ENCODE peak calls at places on chromosome 5, in four cellular contexts. D, U, X and B are unnamed samples.

GRCh38 chr5:1323803-1324173 is 21.1 kb downstream of the CLPTM1L start:
- DNase-seq in D (no peak), U (no peak), X (no peak), B (no peak)

GRCh38 chr5:138725885-138726457 is 27.3 kb upstream of the CTNNA1 start:
- DNase-seq in D (no peak), U (no peak), X (no peak), B (no peak)

GRCh38 chr5:163498886-163499285 is 6.5 kb upstream of the MAT2B start:
- DNase-seq in D (no peak), U (peak), X (no peak), B (no peak)

GRCh38 chr5:161548472-161549094 is 2.1 kb upstream of the GABRB2 start:
- DNase-seq in D (no peak), U (no peak), X (no peak), B (no peak)

GRCh38 chr5:76714771-76715483 is 999 bp upstream of the F2R start:
- DNase-seq in D (no peak), U (no peak), X (no peak), B (no peak)

GRCh38 chr5:148418511-148418910 is 34.8 kb downstream of the FBXO38 start:
- DNase-seq in D (no peak), U (no peak), X (no peak), B (no peak)

GRCh38 chr5:100722657-100723056 is 180.4 kb downstream of the ST8SIA4 start:
- DNase-seq in D (no peak), U (no peak), X (no peak), B (no peak)

GRCh38 chr5:101605700-101606099 is 690.4 kb downstream of the SLCO4C1 start:
- DNase-seq in D (no peak), U (no peak), X (no peak), B (no peak)

GRCh38 chr5:32645246-32645645 is 59.9 kb downstream of the SUB1 start:
- DNase-seq in D (no peak), U (no peak), X (no peak), B (no peak)

GRCh38 chr5:58967597-58968281 is 384.9 kb downstream of the RAB3C start:
- DNase-seq in D (no peak), U (no peak), X (no peak), B (no peak)

GRCh38 chr5:58963361-58963760 is 380.5 kb downstream of the RAB3C start:
- DNase-seq in D (no peak), U (no peak), X (peak), B (no peak)

GRCh38 chr5:58968350-58968749 is 385.5 kb downstream of the RAB3C start:
- DNase-seq in D (no peak), U (no peak), X (no peak), B (no peak)

GRCh38 chr5:58963821-58964220 is 380.9 kb downstream of the RAB3C start:
- DNase-seq in D (no peak), U (no peak), X (peak), B (no peak)

DNA sequence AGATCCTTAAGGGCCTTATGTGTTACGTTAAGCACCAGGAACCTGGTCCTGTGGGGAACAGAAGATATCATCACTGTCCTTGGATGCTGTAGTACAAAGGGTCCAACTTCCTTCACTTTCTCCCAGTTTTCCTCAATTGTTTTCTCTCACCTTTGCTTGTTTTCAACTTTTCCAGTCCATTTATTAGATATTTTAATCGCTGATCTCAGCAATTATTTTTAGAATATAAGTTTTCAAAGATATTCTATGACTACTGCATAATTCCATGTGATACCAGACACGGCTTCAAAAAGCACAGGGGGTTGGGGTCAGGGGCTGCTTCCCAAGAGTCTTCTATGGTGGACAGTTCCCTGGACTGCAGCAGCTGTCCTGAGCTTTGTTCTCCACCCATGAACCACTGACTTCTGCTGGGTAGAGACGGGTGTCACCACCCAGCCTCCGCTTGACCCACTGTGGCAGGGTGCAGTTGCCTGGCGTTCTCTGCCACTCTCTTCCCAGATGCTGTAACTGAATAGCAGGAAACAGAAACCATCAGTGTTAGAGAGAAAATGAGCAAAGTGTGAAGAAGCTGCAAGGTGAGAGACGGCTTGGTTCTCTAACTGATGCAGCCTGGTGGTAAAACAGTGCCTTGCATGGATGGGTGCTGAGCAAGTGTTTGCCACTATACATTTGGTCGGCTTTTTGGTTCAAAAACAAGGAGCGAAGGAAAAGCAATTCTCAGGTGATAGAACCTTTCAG is 383.0 kb downstream of the RAB3C start:
- DNase-seq in D (no peak), U (no peak), X (no peak), B (no peak)
- TF ChIP-seq RFX5 in D (no peak), U (no peak), X (no peak), B (no peak)

GRCh38 chr5:59789894-59790293 is 103.6 kb downstream of the PDE4D start:
- DNase-seq in D (no peak), U (no peak), X (peak), B (no peak)

GRCh38 chr5:59783264-59783663 is 110.3 kb downstream of the PDE4D start:
- DNase-seq in D (no peak), U (no peak), X (no peak), B (no peak)

GRCh38 chr5:59785701-59786100 is 107.8 kb downstream of the PDE4D start:
- DNase-seq in D (no peak), U (no peak), X (no peak), B (no peak)

GRCh38 chr5:59789197-59789596 is 104.3 kb downstream of the PDE4D start:
- DNase-seq in D (no peak), U (no peak), X (peak), B (no peak)

DNA sequence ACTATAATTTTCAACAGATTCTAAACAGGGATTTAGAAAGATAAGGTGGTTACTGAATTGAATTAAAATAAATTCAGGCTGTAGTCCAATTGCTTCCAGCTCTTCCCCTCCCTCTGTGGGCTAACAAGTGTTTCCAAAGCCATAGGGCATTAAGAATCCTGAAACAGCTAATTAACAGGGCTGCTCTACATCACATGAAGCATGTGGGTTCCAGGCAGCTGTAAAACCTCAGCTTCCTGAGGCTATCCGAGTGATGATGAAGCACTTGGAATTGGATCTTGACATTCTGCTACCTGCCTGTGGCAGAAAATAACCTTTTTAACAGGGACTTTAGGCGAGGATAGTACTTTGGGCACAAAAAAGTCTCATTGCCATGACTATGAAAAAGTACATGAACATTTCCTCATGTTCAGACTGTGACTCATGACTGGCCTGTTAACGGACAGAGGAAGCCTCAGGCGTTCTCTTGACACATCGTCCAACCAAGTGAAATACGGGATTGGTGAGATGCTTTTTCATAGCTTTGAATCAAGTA is 107.2 kb downstream of the PDE4D start:
- DNase-seq in D (no peak), U (peak), X (peak), B (no peak)
- TF ChIP-seq RFX5 in D (no peak), U (no peak), X (no peak), B (no peak)

GRCh38 chr5:157564149-157564711 is 11.3 kb downstream of the ADAM19 start:
- DNase-seq in D (no peak), U (no peak), X (no peak), B (no peak)
- TF ChIP-seq RFX5 in D (no peak), U (no peak), X (no peak), B (no peak)

GRCh38 chr5:142871056-142871879 is 101.1 kb downstream of the ARHGAP26 start:
- DNase-seq in D (no peak), U (no peak), X (no peak), B (no peak)

GRCh38 chr5:142871880-142872200 is 101.7 kb downstream of the ARHGAP26 start:
- DNase-seq in D (no peak), U (peak), X (no peak), B (no peak)

GRCh38 chr5:142872217-142872616 is 102.0 kb downstream of the ARHGAP26 start:
- DNase-seq in D (no peak), U (no peak), X (no peak), B (no peak)

GRCh38 chr5:142870552-142870951 is 100.4 kb downstream of the ARHGAP26 start:
- DNase-seq in D (no peak), U (no peak), X (no peak), B (no peak)

DNA sequence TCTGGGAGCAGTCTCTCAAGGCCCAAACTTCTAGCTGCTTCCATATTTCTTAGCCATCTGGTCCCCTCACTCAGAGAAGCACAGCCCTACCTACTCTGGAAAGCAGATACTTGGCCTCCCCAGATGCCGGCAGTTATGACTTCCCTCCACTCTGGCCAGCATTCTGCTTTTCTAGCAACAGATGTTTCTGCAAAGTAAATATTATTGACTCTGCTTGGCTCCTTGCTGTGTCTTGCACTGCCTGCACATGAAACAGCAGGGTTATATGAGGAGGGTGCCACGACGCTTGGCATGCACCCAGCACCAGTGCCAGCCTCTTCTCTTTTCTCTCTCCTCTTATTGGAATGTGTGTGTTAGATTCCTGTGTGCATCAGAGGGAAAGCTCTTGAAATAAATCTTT is 99.7 kb downstream of the ARHGAP26 start:
- DNase-seq in D (no peak), U (peak), X (no peak), B (no peak)
- TF ChIP-seq RFX5 in D (no peak), U (no peak), X (no peak), B (no peak)

DNA sequence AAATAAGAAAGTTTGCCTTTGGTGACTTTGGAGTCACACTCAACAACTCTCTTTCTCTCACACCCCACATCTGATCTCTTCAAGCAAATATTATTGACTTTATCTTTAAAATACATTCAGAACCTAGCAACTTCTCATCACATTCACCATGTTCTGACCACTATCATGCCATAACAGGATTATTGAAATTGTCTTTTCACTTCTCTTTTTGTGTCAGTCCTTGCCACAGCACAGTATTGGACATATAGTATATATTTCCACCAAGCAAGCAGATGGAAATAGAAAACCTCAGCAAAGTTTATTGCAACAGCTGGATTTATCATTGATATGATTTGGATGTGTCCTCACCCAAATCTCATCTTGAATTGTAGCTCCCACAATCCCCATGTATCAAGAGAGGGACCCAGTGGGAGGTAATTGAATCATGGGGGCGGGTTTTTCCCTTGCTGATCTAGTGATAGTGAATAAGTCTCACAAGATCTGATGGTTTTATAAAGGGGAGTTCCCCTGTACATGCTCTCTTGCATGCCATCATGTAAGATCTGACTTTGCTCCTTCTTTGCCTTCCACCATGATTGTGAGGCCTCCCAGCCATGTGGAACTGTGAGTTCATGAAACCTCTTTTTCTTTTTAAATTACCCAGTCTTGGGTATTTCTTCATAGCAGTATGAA is 26.9 kb upstream of the ITGA1 start:
- DNase-seq in D (no peak), U (no peak), X (no peak), B (no peak)
- TF ChIP-seq RFX5 in D (no peak), U (no peak), X (no peak), B (no peak)

DNA sequence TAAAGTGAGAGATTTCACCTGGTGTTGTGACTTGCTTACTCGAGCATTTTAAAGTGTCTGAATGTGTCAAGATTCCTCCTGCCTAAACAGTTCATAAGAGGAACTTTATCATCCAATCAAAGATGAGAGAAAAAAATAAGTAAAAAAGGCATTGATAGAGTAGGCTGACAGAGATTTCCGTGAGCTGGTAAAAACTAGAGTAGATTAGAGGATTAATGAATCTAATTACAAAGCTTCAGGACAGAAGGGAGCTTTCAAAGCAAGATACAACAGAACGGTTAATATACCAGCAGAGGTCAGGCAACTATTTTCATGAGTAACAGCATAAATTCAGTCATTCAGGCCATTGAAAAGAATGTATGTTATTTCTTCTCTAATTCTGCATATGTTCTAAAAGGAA is 91.5 kb downstream of the ADAMTS6 start:
- DNase-seq in D (no peak), U (no peak), X (no peak), B (no peak)
- TF ChIP-seq RFX5 in D (no peak), U (no peak), X (no peak), B (no peak)

DNA sequence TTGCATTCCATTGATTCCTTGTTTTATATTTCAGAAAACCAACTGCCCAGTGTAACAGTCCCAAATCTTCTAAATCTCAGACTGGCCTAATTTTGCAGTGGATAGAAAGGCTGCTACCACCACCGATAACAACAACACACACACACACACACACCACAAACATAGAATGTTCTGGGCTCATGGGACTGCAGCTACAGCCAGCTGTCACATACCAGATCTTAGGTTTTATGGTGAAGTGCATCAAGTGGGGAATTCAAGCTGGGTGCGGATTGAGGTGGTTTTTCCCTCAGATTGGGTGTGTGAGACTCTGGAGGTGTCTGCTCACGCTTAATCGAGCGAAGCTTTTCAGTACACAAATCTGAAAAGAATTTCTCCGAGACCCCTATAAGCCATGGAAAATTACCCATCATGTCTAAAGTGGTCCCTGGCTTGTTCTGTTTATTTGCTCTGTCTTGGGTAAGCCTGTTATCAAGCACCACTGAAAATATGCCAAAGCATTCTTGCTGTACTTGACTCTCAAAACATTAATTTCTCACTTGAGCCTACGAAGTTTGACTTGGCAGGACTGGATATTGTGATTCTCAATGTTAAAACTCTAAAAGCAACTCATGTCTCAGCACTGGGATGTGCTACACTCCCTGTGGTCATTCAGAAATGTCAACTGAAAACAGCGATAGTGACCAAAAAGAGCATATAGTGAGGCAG is 71.0 kb downstream of the ALDH7A1 start:
- DNase-seq in D (no peak), U (peak), X (no peak), B (no peak)
- TF ChIP-seq RFX5 in D (no peak), U (no peak), X (no peak), B (no peak)

DNA sequence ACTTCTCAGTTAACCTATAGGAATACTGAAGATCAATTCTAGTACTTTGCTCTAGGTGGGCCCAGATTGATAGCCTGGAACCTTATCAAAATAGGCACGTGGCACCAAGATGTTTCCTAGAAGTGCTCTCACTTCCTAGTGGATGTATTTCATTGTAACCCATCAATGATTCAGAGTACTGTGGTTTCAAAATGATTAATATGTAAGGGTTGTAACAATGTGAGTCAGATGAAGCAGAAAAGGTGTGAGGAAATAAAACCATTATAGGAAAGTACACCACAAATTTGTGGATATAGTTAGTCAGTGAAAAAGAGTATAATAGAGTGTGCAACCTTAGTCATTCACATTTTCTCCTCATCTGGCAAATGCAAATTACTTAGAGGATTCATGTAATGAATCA is 177.3 kb upstream of the FST start:
- DNase-seq in D (no peak), U (peak), X (no peak), B (no peak)
- TF ChIP-seq RFX5 in D (no peak), U (no peak), X (no peak), B (no peak)

GRCh38 chr5:10454591-10455272 is 13.1 kb downstream of the ROPN1L start:
- DNase-seq in D (no peak), U (peak), X (no peak), B (no peak)

GRCh38 chr5:10453564-10453963 is 11.9 kb downstream of the ROPN1L start:
- DNase-seq in D (no peak), U (peak), X (peak), B (no peak)

GRCh38 chr5:10452768-10453331 is 11.2 kb downstream of the ROPN1L start:
- DNase-seq in D (peak), U (peak), X (peak), B (peak)

GRCh38 chr5:10456583-10457562 is 15.2 kb downstream of the ROPN1L start:
- DNase-seq in D (no peak), U (peak), X (no peak), B (no peak)

GRCh38 chr5:10455273-10455670 is 13.6 kb downstream of the ROPN1L start:
- DNase-seq in D (no peak), U (no peak), X (no peak), B (no peak)
- TF ChIP-seq RFX5 in D (no peak), U (no peak), X (no peak), B (no peak)

DNA sequence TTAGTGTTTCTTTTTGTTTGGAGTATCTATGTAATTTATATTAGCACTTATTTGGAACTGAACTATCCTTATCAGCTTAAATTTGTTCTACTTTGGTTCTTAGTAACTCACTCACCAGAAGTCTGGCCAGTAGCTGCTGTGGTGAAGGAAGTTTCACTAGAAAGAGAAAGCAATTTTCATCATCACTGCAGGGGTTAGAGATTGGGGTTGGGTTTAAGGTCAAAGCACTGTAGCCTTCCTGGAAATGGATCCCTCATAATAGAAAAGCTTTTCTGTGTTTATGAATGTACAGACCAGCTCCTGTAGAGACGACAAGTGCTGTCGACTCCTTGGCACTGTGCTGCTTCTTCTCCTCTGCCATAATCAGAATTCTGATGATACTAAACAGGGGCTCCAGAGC is 22.2 kb downstream of the MROH2B start:
- DNase-seq in D (no peak), U (no peak), X (no peak), B (no peak)
- TF ChIP-seq RFX5 in D (no peak), U (no peak), X (no peak), B (no peak)